ENCODE peak calls at places on chromosomes 7 and 10, in six cellular contexts. One of them, this sample, is unnamed.

GRCh38 chr10:100817268-100817839 is 72.0 kb downstream of the PAX2 start:
- DNase-seq in ovary: no peak
- DNase-seq in stomach: no peak
- DNase-seq in tibial nerve: no peak
- DNase-seq in GM12878: no peak
- DNase-seq in suprapubic skin: no peak
- DNase-seq in this sample: no peak

GRCh38 chr7:134771889-134772288 is 7.5 kb upstream of the CALD1 start:
- DNase-seq in ovary: no peak
- DNase-seq in stomach: no peak
- DNase-seq in tibial nerve: no peak
- DNase-seq in GM12878: no peak
- DNase-seq in suprapubic skin: no peak
- DNase-seq in this sample: no peak

GRCh38 chr7:81366546-81366945 is 403.3 kb downstream of the HGF start:
- DNase-seq in ovary: no peak
- DNase-seq in stomach: no peak
- DNase-seq in tibial nerve: no peak
- DNase-seq in GM12878: no peak
- DNase-seq in suprapubic skin: no peak
- DNase-seq in this sample: no peak

GRCh38 chr10:15370741-15371701 is at the start of gene FAM171A1:
- DNase-seq in ovary: peak; percentile 55
- DNase-seq in stomach: peak; percentile 69
- DNase-seq in tibial nerve: no peak
- DNase-seq in GM12878: no peak
- DNase-seq in suprapubic skin: no peak
- DNase-seq in this sample: no peak

GRCh38 chr10:114384181-114384580 is 20.1 kb downstream of the AFAP1L2 start:
- DNase-seq in ovary: no peak
- DNase-seq in stomach: no peak
- DNase-seq in tibial nerve: no peak
- DNase-seq in GM12878: no peak
- DNase-seq in suprapubic skin: no peak
- DNase-seq in this sample: no peak

GRCh38 chr10:113273877-113274829 is 278.7 kb upstream of the HABP2 start:
- DNase-seq in ovary: no peak
- DNase-seq in stomach: no peak
- DNase-seq in tibial nerve: no peak
- DNase-seq in GM12878: no peak
- DNase-seq in suprapubic skin: no peak
- DNase-seq in this sample: no peak

GRCh38 chr7:55903985-55904759 is 16.9 kb downstream of the ZNF713 start:
- DNase-seq in ovary: no peak
- DNase-seq in stomach: no peak
- DNase-seq in tibial nerve: no peak
- DNase-seq in GM12878: peak; percentile 53
- DNase-seq in suprapubic skin: no peak
- DNase-seq in this sample: no peak

GRCh38 chr7:23622469-23622868 is 25.3 kb downstream of the CCDC126 start:
- DNase-seq in ovary: no peak
- DNase-seq in stomach: no peak
- DNase-seq in tibial nerve: peak; percentile 7
- DNase-seq in GM12878: no peak
- DNase-seq in suprapubic skin: no peak
- DNase-seq in this sample: no peak

GRCh38 chr10:57657164-57657765 is 610.4 kb downstream of the IPMK start:
- DNase-seq in ovary: peak; percentile 34
- DNase-seq in stomach: peak; percentile 54
- DNase-seq in tibial nerve: peak; percentile 41
- DNase-seq in GM12878: no peak
- DNase-seq in suprapubic skin: no peak
- DNase-seq in this sample: no peak

GRCh38 chr7:65938336-65938895 is 43.6 kb downstream of the GUSB start:
- DNase-seq in ovary: no peak
- DNase-seq in stomach: no peak
- DNase-seq in tibial nerve: no peak
- DNase-seq in GM12878: no peak
- DNase-seq in suprapubic skin: no peak
- DNase-seq in this sample: no peak

GRCh38 chr10:50540069-50540825 is 83.5 kb downstream of the SGMS1 start:
- DNase-seq in ovary: no peak
- DNase-seq in stomach: no peak
- DNase-seq in tibial nerve: no peak
- DNase-seq in GM12878: no peak
- DNase-seq in suprapubic skin: no peak
- DNase-seq in this sample: no peak

GRCh38 chr7:153518201-153518984 is 533.8 kb upstream of the DPP6 start:
- DNase-seq in ovary: no peak
- DNase-seq in stomach: no peak
- DNase-seq in tibial nerve: no peak
- DNase-seq in GM12878: no peak
- DNase-seq in suprapubic skin: no peak
- DNase-seq in this sample: no peak

GRCh38 chr7:132249591-132249971 is 326.7 kb downstream of the PLXNA4 start:
- DNase-seq in ovary: no peak
- DNase-seq in stomach: peak; percentile 45
- DNase-seq in tibial nerve: no peak
- DNase-seq in GM12878: no peak
- DNase-seq in suprapubic skin: no peak
- DNase-seq in this sample: no peak

GRCh38 chr7:100613447-100614185 is 1.3 kb downstream of the MOSPD3 start:
- DNase-seq in ovary: no peak
- DNase-seq in stomach: no peak
- DNase-seq in tibial nerve: no peak
- DNase-seq in GM12878: no peak
- DNase-seq in suprapubic skin: no peak
- DNase-seq in this sample: no peak

GRCh38 chr7:100607111-100607510 is 4.9 kb downstream of the PCOLCE start:
- DNase-seq in ovary: no peak
- DNase-seq in stomach: no peak
- DNase-seq in tibial nerve: no peak
- DNase-seq in GM12878: no peak
- DNase-seq in suprapubic skin: no peak
- DNase-seq in this sample: no peak

GRCh38 chr7:100611983-100612729 is at the start of gene MOSPD3:
- DNase-seq in ovary: peak; percentile 100
- DNase-seq in stomach: peak; percentile 99
- DNase-seq in tibial nerve: peak; percentile 100
- DNase-seq in GM12878: peak; percentile 99
- DNase-seq in suprapubic skin: peak; percentile 100
- DNase-seq in this sample: peak; percentile 100

GRCh38 chr7:100614308-100614861 is 2.0 kb downstream of the MOSPD3 start:
- DNase-seq in ovary: no peak
- DNase-seq in stomach: no peak
- DNase-seq in tibial nerve: no peak
- DNase-seq in GM12878: no peak
- DNase-seq in suprapubic skin: no peak
- DNase-seq in this sample: no peak

DNA sequence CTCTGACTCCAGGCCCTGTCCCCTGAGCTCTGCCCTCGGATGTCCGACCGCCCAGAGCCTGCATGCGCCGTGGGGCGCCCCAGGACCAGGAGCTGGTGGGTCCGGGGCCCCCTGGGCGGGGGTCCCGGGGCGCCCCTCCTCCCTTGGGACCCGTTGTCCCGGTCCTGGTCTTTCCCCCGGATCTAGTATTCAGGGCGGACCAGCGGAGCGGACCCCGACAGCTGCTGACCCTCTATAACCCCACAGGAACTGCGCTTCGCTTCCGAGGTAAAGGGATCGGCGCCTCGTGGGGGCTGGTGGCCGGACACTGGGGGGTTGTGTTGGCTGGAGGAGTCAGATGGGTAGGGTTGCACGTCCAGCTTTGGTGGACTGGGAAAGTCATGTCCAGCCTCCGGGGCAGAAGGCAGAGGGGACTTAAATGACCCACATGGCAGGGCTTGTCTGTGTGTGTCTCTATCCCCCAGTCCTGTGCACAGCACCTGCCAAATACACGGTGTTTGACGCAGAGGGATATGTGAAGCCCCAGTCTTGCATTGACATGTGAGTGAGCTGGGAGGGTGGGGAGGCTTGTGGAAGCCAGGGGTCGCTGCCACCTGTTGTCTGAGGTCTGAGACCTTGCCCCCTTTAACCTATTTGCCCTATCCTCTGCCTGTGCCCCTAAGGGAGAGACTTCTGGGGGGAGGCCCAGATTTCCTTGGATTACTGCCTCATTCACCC is 548 bp downstream of the MOSPD3 start:
- DNase-seq in ovary: no peak
- DNase-seq in stomach: no peak
- DNase-seq in tibial nerve: peak; percentile 9
- DNase-seq in GM12878: no peak
- DNase-seq in suprapubic skin: no peak
- DNase-seq in this sample: no peak
- TF ChIP-seq CTCF in ovary: no peak
- TF ChIP-seq CTCF in stomach: no peak
- TF ChIP-seq CTCF in tibial nerve: no peak
- TF ChIP-seq CTCF in GM12878: peak; percentile 2
- TF ChIP-seq CTCF in suprapubic skin: no peak
- TF ChIP-seq CTCF in this sample: no peak

DNA sequence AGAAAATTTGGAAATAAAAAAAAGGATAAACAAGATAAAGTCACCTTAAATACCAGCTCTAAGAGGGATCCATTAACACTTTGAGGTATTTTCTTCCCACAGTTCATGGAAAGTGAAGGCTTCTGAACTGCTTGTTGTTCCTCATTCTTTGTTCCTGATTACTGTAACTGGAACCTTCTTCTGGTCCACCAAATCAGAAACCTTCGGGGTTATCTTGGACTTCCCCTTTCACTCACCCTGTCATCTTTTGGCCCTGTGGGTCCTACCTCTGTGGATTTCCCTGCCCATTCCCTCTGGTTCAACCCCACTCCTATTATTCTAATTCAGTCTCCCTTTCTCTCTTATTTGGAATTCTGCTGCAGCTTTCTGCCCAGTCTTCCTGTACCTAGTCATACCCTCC is 116.5 kb upstream of the PRPS1L1 start:
- DNase-seq in ovary: no peak
- DNase-seq in stomach: no peak
- DNase-seq in tibial nerve: no peak
- DNase-seq in GM12878: peak; percentile 4
- DNase-seq in suprapubic skin: no peak
- DNase-seq in this sample: no peak
- TF ChIP-seq EP300 in ovary: no peak
- TF ChIP-seq EP300 in stomach: no peak
- TF ChIP-seq EP300 in tibial nerve: no peak
- TF ChIP-seq EP300 in GM12878: no peak
- TF ChIP-seq EP300 in suprapubic skin: no peak
- TF ChIP-seq EP300 in this sample: no peak

DNA sequence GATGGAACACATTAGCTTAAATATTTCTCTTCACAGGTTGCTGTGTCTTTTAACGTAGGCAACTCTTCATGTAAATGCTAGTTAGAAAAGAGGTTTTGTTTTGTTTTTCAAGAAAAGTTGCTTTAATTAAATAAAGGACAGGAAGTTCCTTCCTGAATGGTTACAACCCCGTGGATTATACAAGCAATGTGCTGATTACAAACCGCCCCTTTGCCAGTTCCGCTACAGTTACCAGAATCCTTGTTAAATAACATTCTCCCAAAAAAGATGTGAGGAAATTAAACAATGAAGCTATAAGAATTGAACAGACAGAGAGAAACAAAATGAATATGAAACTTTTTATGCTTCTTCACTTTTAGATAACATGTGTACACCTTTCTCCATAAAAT is 75.1 kb downstream of the LYZL2 start:
- DNase-seq in ovary: no peak
- DNase-seq in stomach: no peak
- DNase-seq in tibial nerve: no peak
- DNase-seq in GM12878: no peak
- DNase-seq in suprapubic skin: no peak
- DNase-seq in this sample: no peak
- H3K4me3 ChIP-seq in ovary: no peak overlapping the region
- H3K4me3 ChIP-seq in stomach: no peak overlapping the region
- H3K4me3 ChIP-seq in tibial nerve: no peak overlapping the region
- H3K4me3 ChIP-seq in GM12878: no peak overlapping the region
- H3K4me3 ChIP-seq in suprapubic skin: peak overlapping the region; percentile 26
- H3K4me3 ChIP-seq in this sample: peak overlapping the region; percentile 44

GRCh38 chr10:11451640-11452260 is 159.7 kb downstream of the USP6NL start:
- DNase-seq in ovary: no peak
- DNase-seq in stomach: no peak
- DNase-seq in tibial nerve: no peak
- DNase-seq in GM12878: no peak
- DNase-seq in suprapubic skin: no peak
- DNase-seq in this sample: no peak
- TF ChIP-seq CTCF in ovary: no peak
- TF ChIP-seq CTCF in stomach: no peak
- TF ChIP-seq CTCF in tibial nerve: no peak
- TF ChIP-seq CTCF in GM12878: no peak
- TF ChIP-seq CTCF in suprapubic skin: no peak
- TF ChIP-seq CTCF in this sample: no peak

GRCh38 chr7:138151731-138152577 is 75.7 kb downstream of the AKR1D1 start:
- DNase-seq in ovary: no peak
- DNase-seq in stomach: no peak
- DNase-seq in tibial nerve: peak; percentile 9
- DNase-seq in GM12878: no peak
- DNase-seq in suprapubic skin: no peak
- DNase-seq in this sample: no peak
- TF ChIP-seq EP300 in ovary: no peak
- TF ChIP-seq EP300 in stomach: no peak
- TF ChIP-seq EP300 in tibial nerve: peak; percentile 42
- TF ChIP-seq EP300 in GM12878: no peak
- TF ChIP-seq EP300 in suprapubic skin: no peak
- TF ChIP-seq EP300 in this sample: no peak

DNA sequence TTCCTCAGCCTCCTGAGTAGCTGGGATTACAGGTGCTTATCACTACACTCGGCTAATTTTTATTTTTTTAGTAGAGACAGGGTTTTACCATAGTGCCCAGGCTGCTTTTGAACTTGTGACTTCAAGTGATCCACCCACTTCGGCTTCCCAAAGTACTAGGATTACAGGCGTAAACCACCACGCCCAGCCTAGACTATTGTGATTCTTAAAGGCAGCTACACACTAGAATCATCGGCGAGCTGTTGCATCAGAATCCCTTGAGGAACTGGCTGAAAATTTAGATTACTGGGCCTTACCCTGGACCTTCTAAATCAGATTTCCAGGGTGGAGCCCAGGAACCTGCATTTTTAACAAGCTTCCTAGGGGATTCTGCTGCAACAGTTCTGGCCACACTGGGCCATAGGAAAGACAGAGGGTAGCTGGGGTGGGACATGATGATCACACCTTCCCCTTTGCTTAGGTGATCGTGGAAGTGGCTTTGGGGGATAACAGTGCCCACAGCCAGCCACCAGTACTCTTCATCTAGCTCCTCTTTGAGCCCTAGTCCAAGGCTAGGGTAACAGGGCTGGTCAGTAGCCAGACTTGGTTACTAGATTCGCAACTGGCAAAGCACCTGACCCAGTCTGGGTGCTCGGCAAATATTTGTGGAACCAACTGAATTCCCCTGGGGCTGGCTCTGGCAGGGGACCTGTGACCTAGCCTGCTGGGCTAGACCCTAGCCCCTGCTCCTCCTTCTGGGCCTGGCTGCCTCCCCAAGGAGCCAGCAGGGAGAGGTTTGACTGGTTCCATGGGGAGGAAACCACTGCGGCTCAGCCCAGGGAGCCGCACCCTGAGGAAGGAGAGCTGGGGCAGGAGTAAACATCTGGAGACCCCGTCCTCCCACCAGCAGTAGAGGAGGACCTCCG is 67.1 kb upstream of the DUSP5 start:
- DNase-seq in ovary: no peak
- DNase-seq in stomach: peak; percentile 68
- DNase-seq in tibial nerve: no peak
- DNase-seq in GM12878: no peak
- DNase-seq in suprapubic skin: peak; percentile 55
- DNase-seq in this sample: no peak
- H3K4me3 ChIP-seq in ovary: no peak overlapping the region
- H3K4me3 ChIP-seq in stomach: no peak overlapping the region
- H3K4me3 ChIP-seq in tibial nerve: no peak overlapping the region
- H3K4me3 ChIP-seq in GM12878: no peak overlapping the region
- H3K4me3 ChIP-seq in suprapubic skin: no peak overlapping the region
- H3K4me3 ChIP-seq in this sample: no peak overlapping the region

GRCh38 chr7:156496491-156497264 is 143.9 kb upstream of the RNF32 start:
- DNase-seq in ovary: no peak
- DNase-seq in stomach: no peak
- DNase-seq in tibial nerve: no peak
- DNase-seq in GM12878: no peak
- DNase-seq in suprapubic skin: no peak
- DNase-seq in this sample: peak; percentile 53
- TF ChIP-seq CTCF in ovary: no peak
- TF ChIP-seq CTCF in stomach: no peak
- TF ChIP-seq CTCF in tibial nerve: no peak
- TF ChIP-seq CTCF in GM12878: no peak
- TF ChIP-seq CTCF in suprapubic skin: no peak
- TF ChIP-seq CTCF in this sample: no peak

This sample was measured in esophagus muscularis mucosa.